ENCODE peak calls at places on chromosomes 16 and 17, in seven cellular contexts. G is memory B cell; N is occipital lobe; T is IMR-90; B is NCI-H1436; H is stimulated activated naive B cell treated with anti-CD40 and anti-IgM and Interleukin-4, amounts not matched to agents 10 μg/mL and 1 μg/mL and 100 μg/mL, for 72 hours; C is stimulated activated naive CD4-positive, alpha-beta T cell. U is an unnamed sample.

GRCh38 chr17:16478693-16479092 is 13.3 kb downstream of the LRRC75A start:
- DNase-seq in T (no peak), C (no peak), H (no peak), G (no peak), N (no peak), B (no peak), U (no peak)

GRCh38 chr17:77426676-77427386 is 286.1 kb downstream of the SEC14L1 start:
- DNase-seq in C (no peak), B (no peak), T (no peak), G (no peak), H (no peak), N (no peak), U (no peak)

GRCh38 chr17:39597372-39598046 is 10.2 kb downstream of the NEUROD2 start:
- DNase-seq in H (no peak), G (no peak), B (no peak), T (no peak), C (no peak), N (no peak), U (no peak)

GRCh38 chr16:49282690-49283375 is 1.2 kb upstream of the CBLN1 start:
- DNase-seq in H (no peak), G (no peak), T (no peak), B (peak), C (no peak), N (no peak), U (no peak)

GRCh38 chr16:7967986-7968509 is 622.3 kb downstream of the TMEM114 start:
- DNase-seq in T (no peak), H (no peak), N (no peak), C (no peak), G (no peak), B (no peak), U (no peak)

GRCh38 chr17:27206447-27206846 is 87.5 kb upstream of the WSB1 start:
- DNase-seq in G (no peak), N (no peak), C (no peak), H (no peak), B (no peak), T (no peak), U (peak)

GRCh38 chr16:30756781-30757100 is 5.1 kb downstream of the CFAP119 start:
- DNase-seq in H (no peak), N (no peak), C (no peak), B (no peak), G (no peak), T (no peak), U (no peak)

GRCh38 chr17:2025622-2026309 is 632 bp upstream of the RTN4RL1 start:
- DNase-seq in N (peak), H (no peak), T (peak), G (no peak), C (peak), B (peak), U (peak)

GRCh38 chr17:62704381-62704971 is 77.0 kb downstream of the MRC2 start:
- DNase-seq in N (no peak), C (no peak), G (peak), H (no peak), T (peak), B (peak), U (no peak)

GRCh38 chr17:15742921-15743320 is 10.8 kb downstream of the TBC1D26 start:
- DNase-seq in B (no peak), H (no peak), G (no peak), T (no peak), C (no peak), N (no peak), U (no peak)

GRCh38 chr16:84357191-84357651 is 11.1 kb upstream of the ATP2C2 start:
- DNase-seq in G (no peak), N (no peak), C (no peak), B (no peak), T (peak), H (no peak), U (peak)

GRCh38 chr16:46922239-46922638 is 38.1 kb downstream of the GPT2 start:
- DNase-seq in G (no peak), N (no peak), C (no peak), T (no peak), B (no peak), H (no peak), U (no peak)

GRCh38 chr16:12403746-12404658 is 399.7 kb downstream of the CPPED1 start:
- DNase-seq in N (no peak), H (no peak), G (no peak), B (no peak), T (no peak), C (no peak), U (peak)

GRCh38 chr16:13697013-13697412 is 222.9 kb upstream of the ERCC4 start:
- DNase-seq in N (no peak), C (no peak), G (no peak), T (no peak), B (no peak), H (no peak), U (no peak)

GRCh38 chr17:45243750-45244149 is 18.1 kb downstream of the SPATA32 start:
- DNase-seq in T (no peak), B (no peak), H (no peak), N (no peak), C (no peak), G (no peak), U (no peak)

GRCh38 chr16:15966420-15967222 is 17.2 kb downstream of the ABCC1 start:
- DNase-seq in C (no peak), G (no peak), H (no peak), B (no peak), T (peak), N (no peak), U (no peak)

GRCh38 chr17:8079291-8080207 is 8.0 kb downstream of the ALOX12B start:
- DNase-seq in G (peak), N (peak), C (peak), B (peak), T (peak), H (peak), U (peak)

GRCh38 chr17:21500064-21500463 is 123.9 kb downstream of the KCNJ12 start:
- DNase-seq in N (no peak), T (no peak), G (no peak), B (no peak), H (no peak), C (no peak), U (no peak)

GRCh38 chr17:44351464-44351863 is 6.4 kb downstream of the GRN start:
- DNase-seq in G (no peak), C (no peak), H (no peak), B (no peak), N (no peak), T (no peak), U (no peak)

GRCh38 chr17:57835333-57835900 is 14.4 kb downstream of the MRPS23 start:
- DNase-seq in C (no peak), G (no peak), T (no peak), B (no peak), N (no peak), H (no peak), U (no peak)

GRCh38 chr16:14109782-14110727 is 38.9 kb downstream of the MRTFB start:
- DNase-seq in H (no peak), B (no peak), N (no peak), T (no peak), C (no peak), G (no peak), U (peak)

GRCh38 chr17:45451131-45451530 is 18.5 kb upstream of the ARHGAP27 start:
- DNase-seq in N (no peak), C (no peak), B (no peak), T (no peak), G (no peak), H (no peak), U (peak)

U was measured in Kasumi-1.